ENCODE peak calls at places on chromosomes 4 and X, in six cellular contexts. W is immature natural killer cell; F is effector memory CD8-positive, alpha-beta T cell; X is activated T-cell treated with anti-CD3 and anti-CD28 coated beads for 48 hours; B is NCI-H2227 treated with DMSO at 0.1 percent for 48 hours; K is EH. Y is an unnamed sample.

GRCh38 chr4:169070071-169070894 is 60.2 kb upstream of the CBR4 start:
- DNase-seq in K (peak; percentile 94), W (no peak), X (no peak), F (no peak), B (peak; percentile 44), Y (no peak)

GRCh38 chrX:17459008-17459407 is 84.0 kb downstream of the NHS start:
- DNase-seq in F (no peak), B (no peak), X (no peak), K (peak; percentile 68), W (no peak), Y (no peak)

GRCh38 chr4:181674315-181674714 is 568.9 kb upstream of the TENM3 start:
- DNase-seq in F (no peak), B (no peak), X (no peak), K (peak; percentile 73), W (no peak), Y (no peak)

GRCh38 chrX:70970482-70970999 is 39.6 kb upstream of the SLC7A3 start:
- DNase-seq in K (peak; percentile 30), F (no peak), W (no peak), X (no peak), B (peak; percentile 46), Y (peak; percentile 34)

GRCh38 chrX:30865020-30865419 is 24.0 kb downstream of the TAB3 start:
- DNase-seq in K (peak; percentile 1), W (no peak), B (no peak), X (no peak), F (no peak), Y (peak; percentile 7)

GRCh38 chr4:98645527-98645926 is 12.9 kb downstream of the TSPAN5 start:
- DNase-seq in B (no peak), F (no peak), W (no peak), K (no peak), X (no peak), Y (no peak)

GRCh38 chr4:116585240-116585639 is 500.1 kb downstream of the TRAM1L1 start:
- DNase-seq in K (no peak), B (no peak), W (no peak), X (no peak), F (no peak), Y (no peak)

GRCh38 chrX:45479196-45479834 is 278.6 kb upstream of the DIPK2B start:
- DNase-seq in K (peak; percentile 92), F (no peak), W (no peak), B (no peak), X (no peak), Y (no peak)

GRCh38 chr4:19883841-19884240 is 367.9 kb upstream of the SLIT2 start:
- DNase-seq in K (peak; percentile 54), F (no peak), W (no peak), X (no peak), B (no peak), Y (no peak)

GRCh38 chr4:180650273-180650672 is 1592.9 kb upstream of the TENM3 start:
- DNase-seq in F (no peak), W (no peak), K (no peak), B (no peak), X (no peak), Y (no peak)

GRCh38 chr4:8817081-8817812 is 54.4 kb downstream of the HMX1 start:
- DNase-seq in F (no peak), K (no peak), X (no peak), B (no peak), W (no peak), Y (no peak)

GRCh38 chr4:66691101-66691500 is 854.2 kb downstream of the CENPC start:
- DNase-seq in F (no peak), X (no peak), B (no peak), K (peak; percentile 16), W (no peak), Y (no peak)

GRCh38 chrX:130575831-130576404 is 174.1 kb downstream of the RBMX2 start:
- DNase-seq in W (no peak), B (peak; percentile 37), K (peak; percentile 45), F (no peak), X (peak; percentile 0), Y (peak; percentile 54)

Y was measured in MM.1S.